ENCODE peak calls at places on chromosomes 3 and 15, in five cellular contexts. S, Y, Q, P and D are unnamed samples.

GRCh38 chr3:99945328-99945995 is 127.8 kb downstream of the CMSS1 start:
- DNase-seq in S (peak), Y (no peak), Q (no peak), P (peak), D (peak)

GRCh38 chr3:151439652-151440125 is 21.2 kb downstream of the IGSF10 start:
- DNase-seq in S (peak), Y (peak), Q (peak), P (peak), D (peak)

GRCh38 chr3:52044869-52045616 is 11.3 kb downstream of the DUSP7 start:
- DNase-seq in S (no peak), Y (peak), Q (no peak), P (no peak), D (no peak)

GRCh38 chr15:70778258-70779076 is 15.1 kb upstream of the UACA start:
- DNase-seq in S (no peak), Y (no peak), Q (no peak), P (peak), D (peak)

GRCh38 chr3:9622438-9622837 is 26.9 kb upstream of the MTMR14 start:
- DNase-seq in S (no peak), Y (no peak), Q (no peak), P (peak), D (no peak)

GRCh38 chr3:4963669-4964589 is 15.3 kb upstream of the BHLHE40 start:
- DNase-seq in S (no peak), Y (no peak), Q (no peak), P (no peak), D (no peak)

GRCh38 chr3:47856669-47857068 is 53.7 kb downstream of the DHX30 start:
- DNase-seq in S (no peak), Y (no peak), Q (no peak), P (no peak), D (no peak)

GRCh38 chr3:67462185-67462584 is 192.2 kb downstream of the SUCLG2 start:
- DNase-seq in S (no peak), Y (no peak), Q (no peak), P (peak), D (no peak)

GRCh38 chr3:32603064-32603463 is 32.4 kb upstream of the DYNC1LI1 start:
- DNase-seq in S (no peak), Y (no peak), Q (no peak), P (no peak), D (no peak)

GRCh38 chr3:148938306-148938705 is 53.0 kb upstream of the GYG1 start:
- DNase-seq in S (no peak), Y (no peak), Q (no peak), P (no peak), D (no peak)

GRCh38 chr3:78165876-78166275 is 1126.0 kb downstream of the ROBO2 start:
- DNase-seq in S (peak), Y (no peak), Q (peak), P (no peak), D (no peak)

GRCh38 chr3:13265507-13265906 is 154.6 kb downstream of the NUP210 start:
- DNase-seq in S (no peak), Y (no peak), Q (no peak), P (no peak), D (no peak)

GRCh38 chr15:72967836-72968530 is 84.3 kb upstream of the NEO1 start:
- DNase-seq in S (no peak), Y (no peak), Q (no peak), P (no peak), D (no peak)

GRCh38 chr15:62988701-62989100 is 53.8 kb upstream of the TPM1 start:
- DNase-seq in S (no peak), Y (no peak), Q (no peak), P (no peak), D (no peak)

GRCh38 chr3:64094713-64095079 is 71.4 kb upstream of the PSMD6 start:
- DNase-seq in S (no peak), Y (no peak), Q (no peak), P (no peak), D (no peak)

GRCh38 chr15:71804695-71805470 is 5.5 kb upstream of the NR2E3 start:
- DNase-seq in S (no peak), Y (no peak), Q (no peak), P (no peak), D (peak)

GRCh38 chr3:129025691-129026435 is 24.8 kb downstream of the EFCC1 start:
- DNase-seq in S (no peak), Y (no peak), Q (no peak), P (no peak), D (no peak)

GRCh38 chr3:103048371-103048722 is 613.5 kb downstream of the ZPLD1 start:
- DNase-seq in S (no peak), Y (peak), Q (no peak), P (peak), D (no peak)

GRCh38 chr15:80967991-80968510 is 21.6 kb downstream of the MESD start:
- DNase-seq in S (no peak), Y (no peak), Q (no peak), P (no peak), D (no peak)

GRCh38 chr3:78004578-78004977 is 964.7 kb downstream of the ROBO2 start:
- DNase-seq in S (no peak), Y (no peak), Q (no peak), P (no peak), D (no peak)

GRCh38 chr3:73351423-73352071 is 273.2 kb downstream of the PDZRN3 start:
- DNase-seq in S (no peak), Y (peak), Q (no peak), P (no peak), D (no peak)

GRCh38 chr3:124063168-124063909 is 71.4 kb upstream of the ROPN1 start:
- DNase-seq in S (no peak), Y (no peak), Q (no peak), P (peak), D (peak)

GRCh38 chr15:46126581-46126980 is 491.8 kb downstream of the SQOR start:
- DNase-seq in S (no peak), Y (no peak), Q (no peak), P (peak), D (no peak)